ENCODE peak calls at places on chromosomes 5 and 9, in five cellular contexts. One of them, this sample, is unnamed.

GRCh38 chr9:36222449-36222848 is 31.7 kb downstream of the CLTA start:
- DNase-seq in foreskin fibroblast: no peak
- DNase-seq in Caco-2: no peak
- DNase-seq in fibroblast of the aortic adventitia: no peak
- DNase-seq in CD8-positive, alpha-beta memory T cell: no peak
- DNase-seq in this sample: no peak

GRCh38 chr5:82523633-82524032 is 245.5 kb upstream of the RPS23 start:
- DNase-seq in foreskin fibroblast: no peak
- DNase-seq in Caco-2: no peak
- DNase-seq in fibroblast of the aortic adventitia: no peak
- DNase-seq in CD8-positive, alpha-beta memory T cell: no peak
- DNase-seq in this sample: no peak

GRCh38 chr9:136328011-136328621 is 777 bp downstream of the GPSM1 start:
- DNase-seq in foreskin fibroblast: no peak
- DNase-seq in Caco-2: no peak
- DNase-seq in fibroblast of the aortic adventitia: no peak
- DNase-seq in CD8-positive, alpha-beta memory T cell: no peak
- DNase-seq in this sample: no peak

GRCh38 chr5:172451771-172452197 is 2.5 kb downstream of the SH3PXD2B start:
- DNase-seq in foreskin fibroblast: peak
- DNase-seq in Caco-2: no peak
- DNase-seq in fibroblast of the aortic adventitia: peak
- DNase-seq in CD8-positive, alpha-beta memory T cell: no peak
- DNase-seq in this sample: peak

GRCh38 chr9:112069318-112070169 is 105.6 kb downstream of the SUSD1 start:
- DNase-seq in foreskin fibroblast: no peak
- DNase-seq in Caco-2: peak
- DNase-seq in fibroblast of the aortic adventitia: no peak
- DNase-seq in CD8-positive, alpha-beta memory T cell: no peak
- DNase-seq in this sample: no peak

GRCh38 chr5:5381259-5382006 is 41.0 kb upstream of the ICE1 start:
- DNase-seq in foreskin fibroblast: no peak
- DNase-seq in Caco-2: no peak
- DNase-seq in fibroblast of the aortic adventitia: peak
- DNase-seq in CD8-positive, alpha-beta memory T cell: no peak
- DNase-seq in this sample: no peak

GRCh38 chr5:83665631-83666030 is 55.0 kb downstream of the HAPLN1 start:
- DNase-seq in foreskin fibroblast: no peak
- DNase-seq in Caco-2: no peak
- DNase-seq in fibroblast of the aortic adventitia: no peak
- DNase-seq in CD8-positive, alpha-beta memory T cell: no peak
- DNase-seq in this sample: no peak

GRCh38 chr5:172632346-172633092 is 8.5 kb upstream of the NEURL1B start:
- DNase-seq in foreskin fibroblast: no peak
- DNase-seq in Caco-2: no peak
- DNase-seq in fibroblast of the aortic adventitia: no peak
- DNase-seq in CD8-positive, alpha-beta memory T cell: no peak
- DNase-seq in this sample: no peak

GRCh38 chr5:122129332-122129731 is at the start of gene ZNF474:
- DNase-seq in foreskin fibroblast: peak
- DNase-seq in Caco-2: no peak
- DNase-seq in fibroblast of the aortic adventitia: peak
- DNase-seq in CD8-positive, alpha-beta memory T cell: no peak
- DNase-seq in this sample: peak

GRCh38 chr9:89880721-89881120 is 275.9 kb downstream of the GADD45G start:
- DNase-seq in foreskin fibroblast: no peak
- DNase-seq in Caco-2: no peak
- DNase-seq in fibroblast of the aortic adventitia: no peak
- DNase-seq in CD8-positive, alpha-beta memory T cell: no peak
- DNase-seq in this sample: peak

GRCh38 chr9:113210815-113211214 is 10.3 kb downstream of the FKBP15 start:
- DNase-seq in foreskin fibroblast: no peak
- DNase-seq in Caco-2: no peak
- DNase-seq in fibroblast of the aortic adventitia: no peak
- DNase-seq in CD8-positive, alpha-beta memory T cell: no peak
- DNase-seq in this sample: no peak

GRCh38 chr5:170220196-170220595 is 12.6 kb upstream of the C5orf58 start:
- DNase-seq in foreskin fibroblast: no peak
- DNase-seq in Caco-2: no peak
- DNase-seq in fibroblast of the aortic adventitia: no peak
- DNase-seq in CD8-positive, alpha-beta memory T cell: no peak
- DNase-seq in this sample: no peak

GRCh38 chr9:37413311-37413710 is 9.2 kb upstream of the GRHPR start:
- DNase-seq in foreskin fibroblast: no peak
- DNase-seq in Caco-2: no peak
- DNase-seq in fibroblast of the aortic adventitia: no peak
- DNase-seq in CD8-positive, alpha-beta memory T cell: no peak
- DNase-seq in this sample: no peak

GRCh38 chr5:14064841-14065240 is 78.3 kb upstream of the TRIO start:
- DNase-seq in foreskin fibroblast: no peak
- DNase-seq in Caco-2: no peak
- DNase-seq in fibroblast of the aortic adventitia: peak
- DNase-seq in CD8-positive, alpha-beta memory T cell: no peak
- DNase-seq in this sample: no peak

DNA sequence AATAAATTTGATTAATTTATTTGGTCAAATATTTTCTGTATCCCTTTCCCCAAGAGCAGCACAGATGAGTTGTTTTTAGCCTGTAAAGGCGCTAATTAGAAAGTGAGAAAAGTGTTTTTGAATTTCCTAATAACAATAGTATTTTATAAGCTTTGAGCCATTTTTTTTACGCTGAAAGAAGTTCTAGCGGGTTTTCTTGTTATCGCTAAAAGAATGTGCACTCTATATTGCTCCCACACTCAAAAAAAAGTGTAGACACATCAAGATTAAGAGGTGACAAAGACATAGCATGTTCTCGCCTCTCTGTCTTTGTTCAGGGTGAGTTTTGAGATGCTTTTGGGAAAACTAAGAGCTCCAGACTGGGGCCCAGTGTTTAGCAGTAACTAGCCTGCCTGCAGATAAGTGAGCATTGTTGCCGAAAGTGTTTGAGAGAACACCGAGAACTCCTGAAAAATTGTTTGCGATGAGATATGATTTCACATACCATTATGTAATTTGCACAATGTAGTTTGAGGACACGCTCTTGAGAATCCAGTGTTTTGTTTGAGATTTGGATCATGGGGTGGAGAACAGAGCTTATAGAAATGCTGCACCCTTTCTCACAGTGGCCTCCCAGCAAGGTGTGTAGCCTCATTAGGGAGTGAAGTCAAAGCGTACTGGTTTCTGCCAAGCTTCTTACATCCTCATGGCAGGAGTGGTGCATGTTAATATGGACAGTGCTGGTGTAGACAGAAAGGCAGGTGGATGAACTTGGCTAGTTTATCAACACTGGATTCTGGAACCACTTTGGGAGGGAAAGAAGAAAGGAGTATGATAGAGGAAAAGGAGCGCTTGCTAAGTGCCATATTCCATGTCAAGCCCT is 1.5 kb downstream of the F2R start:
- DNase-seq in foreskin fibroblast: no peak
- DNase-seq in Caco-2: no peak
- DNase-seq in fibroblast of the aortic adventitia: peak
- DNase-seq in CD8-positive, alpha-beta memory T cell: no peak
- DNase-seq in this sample: no peak
- H3K4me3 ChIP-seq in foreskin fibroblast: peak
- H3K4me3 ChIP-seq in Caco-2: peak
- H3K4me3 ChIP-seq in fibroblast of the aortic adventitia: peak
- H3K4me3 ChIP-seq in CD8-positive, alpha-beta memory T cell: peak
- H3K4me3 ChIP-seq in this sample: peak

DNA sequence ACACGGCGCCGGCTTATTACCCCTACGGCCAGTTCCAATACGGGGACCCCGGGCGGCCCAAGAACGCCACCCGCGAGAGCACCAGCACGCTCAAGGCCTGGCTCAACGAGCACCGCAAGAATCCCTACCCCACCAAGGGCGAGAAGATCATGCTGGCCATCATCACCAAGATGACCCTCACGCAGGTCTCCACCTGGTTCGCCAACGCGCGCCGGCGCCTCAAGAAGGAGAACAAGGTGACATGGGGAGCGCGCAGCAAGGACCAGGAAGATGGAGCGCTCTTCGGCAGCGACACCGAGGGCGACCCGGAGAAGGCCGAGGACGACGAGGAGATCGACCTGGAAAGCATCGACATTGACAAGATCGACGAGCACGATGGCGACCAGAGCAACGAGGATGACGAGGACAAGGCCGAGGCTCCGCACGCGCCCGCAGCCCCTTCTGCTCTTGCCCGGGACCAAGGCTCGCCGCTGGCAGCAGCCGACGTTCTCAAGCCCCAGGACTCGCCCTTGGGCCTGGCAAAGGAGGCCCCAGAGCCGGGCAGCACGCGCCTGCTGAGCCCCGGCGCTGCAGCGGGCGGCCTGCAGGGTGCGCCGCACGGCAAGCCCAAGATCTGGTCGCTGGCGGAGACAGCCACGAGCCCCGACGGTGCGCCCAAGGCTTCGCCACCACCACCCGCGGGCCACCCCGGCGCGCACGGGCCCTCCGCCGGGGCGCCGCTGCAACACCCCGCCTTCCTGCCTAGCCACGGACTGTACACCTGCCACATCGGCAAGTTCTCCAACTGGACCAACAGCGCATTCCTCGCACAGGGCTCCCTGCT is 3.9 kb downstream of the IRX1 start:
- DNase-seq in foreskin fibroblast: no peak
- DNase-seq in Caco-2: no peak
- DNase-seq in fibroblast of the aortic adventitia: no peak
- DNase-seq in CD8-positive, alpha-beta memory T cell: no peak
- DNase-seq in this sample: peak
- H3K4me3 ChIP-seq in foreskin fibroblast: no peak
- H3K4me3 ChIP-seq in Caco-2: no peak
- H3K4me3 ChIP-seq in fibroblast of the aortic adventitia: no peak
- H3K4me3 ChIP-seq in CD8-positive, alpha-beta memory T cell: no peak
- H3K4me3 ChIP-seq in this sample: no peak

GRCh38 chr5:138755084-138755748 is 2.0 kb downstream of the CTNNA1 start:
- DNase-seq in foreskin fibroblast: no peak
- DNase-seq in Caco-2: no peak
- DNase-seq in fibroblast of the aortic adventitia: no peak
- DNase-seq in CD8-positive, alpha-beta memory T cell: no peak
- DNase-seq in this sample: no peak
- H3K4me3 ChIP-seq in foreskin fibroblast: peak
- H3K4me3 ChIP-seq in Caco-2: peak
- H3K4me3 ChIP-seq in fibroblast of the aortic adventitia: peak
- H3K4me3 ChIP-seq in CD8-positive, alpha-beta memory T cell: no peak
- H3K4me3 ChIP-seq in this sample: peak

GRCh38 chr5:93587919-93588585 is 5.0 kb downstream of the NR2F1 start:
- DNase-seq in foreskin fibroblast: no peak
- DNase-seq in Caco-2: no peak
- DNase-seq in fibroblast of the aortic adventitia: no peak
- DNase-seq in CD8-positive, alpha-beta memory T cell: no peak
- DNase-seq in this sample: peak
- H3K4me3 ChIP-seq in foreskin fibroblast: no peak
- H3K4me3 ChIP-seq in Caco-2: no peak
- H3K4me3 ChIP-seq in fibroblast of the aortic adventitia: peak
- H3K4me3 ChIP-seq in CD8-positive, alpha-beta memory T cell: no peak
- H3K4me3 ChIP-seq in this sample: no peak

GRCh38 chr9:16705121-16705604 is 165.3 kb downstream of the BNC2 start:
- DNase-seq in foreskin fibroblast: peak
- DNase-seq in Caco-2: no peak
- DNase-seq in fibroblast of the aortic adventitia: peak
- DNase-seq in CD8-positive, alpha-beta memory T cell: no peak
- DNase-seq in this sample: peak
- H3K4me3 ChIP-seq in foreskin fibroblast: peak
- H3K4me3 ChIP-seq in Caco-2: no peak
- H3K4me3 ChIP-seq in fibroblast of the aortic adventitia: peak
- H3K4me3 ChIP-seq in CD8-positive, alpha-beta memory T cell: no peak
- H3K4me3 ChIP-seq in this sample: no peak

DNA sequence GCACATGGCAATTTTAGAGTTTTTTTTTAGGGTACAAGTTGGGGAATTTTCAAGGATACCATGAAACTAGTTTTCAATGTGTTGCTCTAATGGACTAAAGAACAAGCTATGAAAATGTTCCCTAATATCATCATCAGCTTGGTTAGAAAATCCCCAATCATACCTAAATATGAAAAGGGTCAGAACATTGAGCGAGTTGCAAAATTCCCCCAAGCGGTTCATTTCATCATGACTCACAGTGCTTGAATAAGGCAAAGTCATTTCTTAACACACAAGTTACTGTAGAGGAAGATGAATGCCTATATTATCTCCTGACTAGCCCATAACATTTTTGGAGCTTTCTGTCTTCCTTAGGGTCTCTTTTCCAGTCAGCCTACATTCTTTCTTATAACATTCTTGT is 62.7 kb downstream of the ST8SIA4 start:
- DNase-seq in foreskin fibroblast: peak
- DNase-seq in Caco-2: no peak
- DNase-seq in fibroblast of the aortic adventitia: peak
- DNase-seq in CD8-positive, alpha-beta memory T cell: peak
- DNase-seq in this sample: no peak
- H3K4me3 ChIP-seq in foreskin fibroblast: no peak
- H3K4me3 ChIP-seq in Caco-2: no peak
- H3K4me3 ChIP-seq in fibroblast of the aortic adventitia: no peak
- H3K4me3 ChIP-seq in CD8-positive, alpha-beta memory T cell: no peak
- H3K4me3 ChIP-seq in this sample: no peak

DNA sequence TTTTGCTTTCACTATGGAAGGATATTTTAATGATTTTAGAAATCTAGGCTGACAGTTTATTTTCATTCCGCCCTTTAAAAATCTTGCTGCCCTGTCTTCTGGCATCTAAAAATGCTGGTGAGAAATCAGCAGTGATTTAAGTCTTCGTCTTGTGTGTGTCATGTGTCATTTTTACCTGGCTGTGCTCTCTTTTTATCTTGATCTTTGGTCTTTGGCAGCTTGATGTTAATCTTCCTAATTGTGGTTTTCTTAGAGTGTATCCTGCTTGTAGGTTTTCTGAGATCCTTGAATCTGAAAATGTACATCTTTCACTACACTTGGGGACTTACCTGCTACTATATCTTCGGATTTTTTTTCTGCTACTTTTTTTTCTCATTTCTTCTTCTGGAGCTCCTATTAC is 11.9 kb upstream of the LPCAT1 start:
- DNase-seq in foreskin fibroblast: no peak
- DNase-seq in Caco-2: no peak
- DNase-seq in fibroblast of the aortic adventitia: no peak
- DNase-seq in CD8-positive, alpha-beta memory T cell: no peak
- DNase-seq in this sample: no peak
- H3K4me3 ChIP-seq in foreskin fibroblast: no peak
- H3K4me3 ChIP-seq in Caco-2: no peak
- H3K4me3 ChIP-seq in fibroblast of the aortic adventitia: no peak
- H3K4me3 ChIP-seq in CD8-positive, alpha-beta memory T cell: peak
- H3K4me3 ChIP-seq in this sample: no peak

GRCh38 chr9:93951655-93952118 is 3.5 kb downstream of the BARX1 start:
- DNase-seq in foreskin fibroblast: no peak
- DNase-seq in Caco-2: no peak
- DNase-seq in fibroblast of the aortic adventitia: no peak
- DNase-seq in CD8-positive, alpha-beta memory T cell: no peak
- DNase-seq in this sample: peak

GRCh38 chr9:93949073-93949693 is 6.0 kb downstream of the BARX1 start:
- DNase-seq in foreskin fibroblast: no peak
- DNase-seq in Caco-2: no peak
- DNase-seq in fibroblast of the aortic adventitia: no peak
- DNase-seq in CD8-positive, alpha-beta memory T cell: no peak
- DNase-seq in this sample: peak

GRCh38 chr9:93949694-93950449 is 5.3 kb downstream of the BARX1 start:
- DNase-seq in foreskin fibroblast: no peak
- DNase-seq in Caco-2: no peak
- DNase-seq in fibroblast of the aortic adventitia: no peak
- DNase-seq in CD8-positive, alpha-beta memory T cell: no peak
- DNase-seq in this sample: peak

GRCh38 chr9:93952119-93952783 is 2.9 kb downstream of the BARX1 start:
- DNase-seq in foreskin fibroblast: no peak
- DNase-seq in Caco-2: no peak
- DNase-seq in fibroblast of the aortic adventitia: no peak
- DNase-seq in CD8-positive, alpha-beta memory T cell: no peak
- DNase-seq in this sample: peak

GRCh38 chr9:93950619-93951601 is 4.2 kb downstream of the BARX1 start:
- DNase-seq in foreskin fibroblast: peak
- DNase-seq in Caco-2: no peak
- DNase-seq in fibroblast of the aortic adventitia: peak
- DNase-seq in CD8-positive, alpha-beta memory T cell: no peak
- DNase-seq in this sample: peak
- H3K4me3 ChIP-seq in foreskin fibroblast: peak
- H3K4me3 ChIP-seq in Caco-2: no peak
- H3K4me3 ChIP-seq in fibroblast of the aortic adventitia: peak
- H3K4me3 ChIP-seq in CD8-positive, alpha-beta memory T cell: peak
- H3K4me3 ChIP-seq in this sample: peak

This sample was measured in endodermal cell.